ENCODE peak calls at places on chromosomes 6 and 20, in six cellular contexts. One of them, this sample, is unnamed.
A peak's percentile ranks its signal among the peaks of the same experiment; 100 is the strongest.

GRCh38 chr20:7841291-7841966 is 98.8 kb downstream of the HAO1 start:
- DNase-seq in Panc1: peak; percentile 20
- DNase-seq in heart right ventricle: peak; percentile 15
- DNase-seq in suprapubic skin: no peak
- DNase-seq in tibial nerve: peak; percentile 12
- DNase-seq in vagina: no peak
- DNase-seq in this sample: no peak

GRCh38 chr6:160082627-160083026 is 39.0 kb upstream of the SLC22A1 start:
- DNase-seq in tibial nerve: no peak
- DNase-seq in heart right ventricle: no peak
- DNase-seq in suprapubic skin: no peak
- DNase-seq in Panc1: no peak
- DNase-seq in vagina: no peak
- DNase-seq in this sample: no peak

GRCh38 chr20:22574545-22575086 is 9.8 kb downstream of the FOXA2 start:
- DNase-seq in heart right ventricle: no peak
- DNase-seq in suprapubic skin: no peak
- DNase-seq in tibial nerve: no peak
- DNase-seq in Panc1: no peak
- DNase-seq in vagina: no peak
- DNase-seq in this sample: no peak

GRCh38 chr6:148112851-148113319 is 229.8 kb upstream of the SASH1 start:
- DNase-seq in vagina: no peak
- DNase-seq in tibial nerve: no peak
- DNase-seq in suprapubic skin: no peak
- DNase-seq in Panc1: no peak
- DNase-seq in heart right ventricle: no peak
- DNase-seq in this sample: no peak

GRCh38 chr6:142752348-142752747 is 192.6 kb downstream of the HIVEP2 start:
- DNase-seq in heart right ventricle: no peak
- DNase-seq in suprapubic skin: no peak
- DNase-seq in tibial nerve: no peak
- DNase-seq in vagina: no peak
- DNase-seq in Panc1: no peak
- DNase-seq in this sample: no peak

GRCh38 chr20:2299301-2299700 is 3.5 kb downstream of the TGM3 start:
- DNase-seq in Panc1: no peak
- DNase-seq in vagina: no peak
- DNase-seq in tibial nerve: peak; percentile 41
- DNase-seq in heart right ventricle: no peak
- DNase-seq in suprapubic skin: no peak
- DNase-seq in this sample: no peak

GRCh38 chr6:56516003-56516402 is 126.7 kb downstream of the DST start:
- DNase-seq in Panc1: no peak
- DNase-seq in tibial nerve: no peak
- DNase-seq in suprapubic skin: no peak
- DNase-seq in heart right ventricle: no peak
- DNase-seq in vagina: no peak
- DNase-seq in this sample: no peak

GRCh38 chr6:160795716-160796115 is 93.7 kb downstream of the PLG start:
- DNase-seq in vagina: no peak
- DNase-seq in Panc1: no peak
- DNase-seq in suprapubic skin: no peak
- DNase-seq in heart right ventricle: no peak
- DNase-seq in tibial nerve: no peak
- DNase-seq in this sample: no peak

GRCh38 chr6:87504440-87504839 is 31.7 kb downstream of the SLC35A1 start:
- DNase-seq in vagina: no peak
- DNase-seq in heart right ventricle: no peak
- DNase-seq in suprapubic skin: no peak
- DNase-seq in tibial nerve: no peak
- DNase-seq in Panc1: no peak
- DNase-seq in this sample: no peak

GRCh38 chr6:166381733-166382499 is 824 bp downstream of the MPC1 start:
- DNase-seq in Panc1: no peak
- DNase-seq in suprapubic skin: peak; percentile 76
- DNase-seq in heart right ventricle: peak; percentile 58
- DNase-seq in vagina: no peak
- DNase-seq in tibial nerve: peak; percentile 41
- DNase-seq in this sample: no peak

GRCh38 chr6:90446164-90446563 is 140.7 kb downstream of the MAP3K7 start:
- DNase-seq in Panc1: no peak
- DNase-seq in vagina: no peak
- DNase-seq in tibial nerve: no peak
- DNase-seq in heart right ventricle: no peak
- DNase-seq in suprapubic skin: no peak
- DNase-seq in this sample: no peak

GRCh38 chr20:16158976-16159286 is 414.3 kb downstream of the KIF16B start:
- DNase-seq in Panc1: no peak
- DNase-seq in heart right ventricle: no peak
- DNase-seq in tibial nerve: no peak
- DNase-seq in suprapubic skin: no peak
- DNase-seq in vagina: no peak
- DNase-seq in this sample: no peak

GRCh38 chr6:12472601-12473038 is 182.5 kb downstream of the EDN1 start:
- DNase-seq in Panc1: no peak
- DNase-seq in suprapubic skin: peak; percentile 84
- DNase-seq in vagina: no peak
- DNase-seq in tibial nerve: peak; percentile 59
- DNase-seq in heart right ventricle: peak; percentile 20
- DNase-seq in this sample: peak; percentile 58

GRCh38 chr6:73050706-73051105 is 174.6 kb downstream of the KHDC1L start:
- DNase-seq in heart right ventricle: no peak
- DNase-seq in vagina: no peak
- DNase-seq in Panc1: no peak
- DNase-seq in tibial nerve: no peak
- DNase-seq in suprapubic skin: no peak
- DNase-seq in this sample: no peak

GRCh38 chr6:148239777-148240462 is 102.7 kb upstream of the SASH1 start:
- DNase-seq in suprapubic skin: no peak
- DNase-seq in Panc1: no peak
- DNase-seq in heart right ventricle: no peak
- DNase-seq in vagina: no peak
- DNase-seq in tibial nerve: no peak
- DNase-seq in this sample: no peak

GRCh38 chr6:157313531-157314467 is 9.5 kb downstream of the TMEM242 start:
- DNase-seq in tibial nerve: no peak
- DNase-seq in Panc1: no peak
- DNase-seq in heart right ventricle: no peak
- DNase-seq in suprapubic skin: no peak
- DNase-seq in vagina: no peak
- DNase-seq in this sample: no peak

GRCh38 chr6:63883597-63883996 is 248.0 kb downstream of the PHF3 start:
- DNase-seq in heart right ventricle: no peak
- DNase-seq in vagina: no peak
- DNase-seq in tibial nerve: no peak
- DNase-seq in suprapubic skin: no peak
- DNase-seq in Panc1: no peak
- DNase-seq in this sample: no peak

GRCh38 chr6:106141441-106142237 is 55.5 kb downstream of the PRDM1 start:
- DNase-seq in suprapubic skin: no peak
- DNase-seq in tibial nerve: no peak
- DNase-seq in vagina: no peak
- DNase-seq in heart right ventricle: no peak
- DNase-seq in Panc1: no peak
- DNase-seq in this sample: no peak

GRCh38 chr6:15479761-15480160 is 183.1 kb downstream of the DTNBP1 start:
- DNase-seq in Panc1: no peak
- DNase-seq in heart right ventricle: peak; percentile 57
- DNase-seq in vagina: peak; percentile 25
- DNase-seq in suprapubic skin: no peak
- DNase-seq in tibial nerve: no peak
- DNase-seq in this sample: no peak

GRCh38 chr6:129586815-129587214 is 123.2 kb downstream of the ARHGAP18 start:
- DNase-seq in vagina: no peak
- DNase-seq in heart right ventricle: no peak
- DNase-seq in suprapubic skin: no peak
- DNase-seq in tibial nerve: no peak
- DNase-seq in Panc1: no peak
- DNase-seq in this sample: no peak

GRCh38 chr6:15843764-15844163 is 180.9 kb upstream of the DTNBP1 start:
- DNase-seq in heart right ventricle: no peak
- DNase-seq in suprapubic skin: no peak
- DNase-seq in vagina: no peak
- DNase-seq in tibial nerve: no peak
- DNase-seq in Panc1: no peak
- DNase-seq in this sample: no peak

GRCh38 chr20:63099426-63100267 is 92.9 kb upstream of the BHLHE23 start:
- DNase-seq in heart right ventricle: no peak
- DNase-seq in suprapubic skin: peak; percentile 32
- DNase-seq in tibial nerve: no peak
- DNase-seq in Panc1: no peak
- DNase-seq in vagina: no peak
- DNase-seq in this sample: peak; percentile 44

GRCh38 chr6:169326067-169326799 is 72.6 kb upstream of the THBS2 start:
- DNase-seq in suprapubic skin: no peak
- DNase-seq in Panc1: peak; percentile 7
- DNase-seq in heart right ventricle: no peak
- DNase-seq in vagina: peak; percentile 75
- DNase-seq in tibial nerve: no peak
- DNase-seq in this sample: no peak

GRCh38 chr6:13573669-13574110 is 711 bp upstream of the SIRT5 start:
- DNase-seq in vagina: no peak
- DNase-seq in Panc1: no peak
- DNase-seq in tibial nerve: no peak
- DNase-seq in suprapubic skin: no peak
- DNase-seq in heart right ventricle: peak; percentile 28
- DNase-seq in this sample: no peak

GRCh38 chr6:113632220-113632864 is 224.8 kb upstream of the MARCKS start:
- DNase-seq in tibial nerve: peak; percentile 22
- DNase-seq in vagina: peak; percentile 89
- DNase-seq in heart right ventricle: peak; percentile 40
- DNase-seq in suprapubic skin: peak; percentile 73
- DNase-seq in Panc1: peak; percentile 91
- DNase-seq in this sample: peak; percentile 68

GRCh38 chr6:113634352-113635163 is 222.6 kb upstream of the MARCKS start:
- DNase-seq in Panc1: no peak
- DNase-seq in suprapubic skin: no peak
- DNase-seq in heart right ventricle: no peak
- DNase-seq in vagina: no peak
- DNase-seq in tibial nerve: no peak
- DNase-seq in this sample: no peak

GRCh38 chr6:113633638-113634037 is 223.5 kb upstream of the MARCKS start:
- DNase-seq in heart right ventricle: no peak
- DNase-seq in tibial nerve: no peak
- DNase-seq in suprapubic skin: no peak
- DNase-seq in Panc1: no peak
- DNase-seq in vagina: no peak
- DNase-seq in this sample: no peak

GRCh38 chr6:113636357-113636824 is 220.8 kb upstream of the MARCKS start:
- DNase-seq in suprapubic skin: no peak
- DNase-seq in vagina: no peak
- DNase-seq in heart right ventricle: no peak
- DNase-seq in Panc1: no peak
- DNase-seq in tibial nerve: no peak
- DNase-seq in this sample: no peak

GRCh38 chr6:113635222-113635970 is 221.7 kb upstream of the MARCKS start:
- DNase-seq in suprapubic skin: no peak
- DNase-seq in vagina: no peak
- DNase-seq in tibial nerve: no peak
- DNase-seq in heart right ventricle: no peak
- DNase-seq in Panc1: no peak
- DNase-seq in this sample: no peak
- H3K27ac ChIP-seq in suprapubic skin: peak overlapping the region; percentile 46
- H3K27ac ChIP-seq in vagina: peak overlapping the region; percentile 42
- H3K27ac ChIP-seq in tibial nerve: no peak overlapping the region
- H3K27ac ChIP-seq in heart right ventricle: no peak overlapping the region
- H3K27ac ChIP-seq in Panc1: no peak overlapping the region
- H3K27ac ChIP-seq in this sample: no peak overlapping the region

GRCh38 chr20:47265214-47265613 is 91.3 kb downstream of the ZMYND8 start:
- DNase-seq in tibial nerve: no peak
- DNase-seq in Panc1: no peak
- DNase-seq in suprapubic skin: no peak
- DNase-seq in vagina: no peak
- DNase-seq in heart right ventricle: no peak
- DNase-seq in this sample: no peak

GRCh38 chr20:47263502-47264084 is 92.9 kb downstream of the ZMYND8 start:
- DNase-seq in Panc1: no peak
- DNase-seq in heart right ventricle: no peak
- DNase-seq in tibial nerve: no peak
- DNase-seq in vagina: no peak
- DNase-seq in suprapubic skin: no peak
- DNase-seq in this sample: no peak

GRCh38 chr20:47262365-47263013 is 94.0 kb downstream of the ZMYND8 start:
- DNase-seq in tibial nerve: no peak
- DNase-seq in Panc1: no peak
- DNase-seq in vagina: no peak
- DNase-seq in heart right ventricle: no peak
- DNase-seq in suprapubic skin: no peak
- DNase-seq in this sample: no peak

GRCh38 chr20:47262008-47262364 is 94.5 kb downstream of the ZMYND8 start:
- DNase-seq in suprapubic skin: no peak
- DNase-seq in heart right ventricle: no peak
- DNase-seq in Panc1: no peak
- DNase-seq in vagina: no peak
- DNase-seq in tibial nerve: no peak
- DNase-seq in this sample: no peak

DNA sequence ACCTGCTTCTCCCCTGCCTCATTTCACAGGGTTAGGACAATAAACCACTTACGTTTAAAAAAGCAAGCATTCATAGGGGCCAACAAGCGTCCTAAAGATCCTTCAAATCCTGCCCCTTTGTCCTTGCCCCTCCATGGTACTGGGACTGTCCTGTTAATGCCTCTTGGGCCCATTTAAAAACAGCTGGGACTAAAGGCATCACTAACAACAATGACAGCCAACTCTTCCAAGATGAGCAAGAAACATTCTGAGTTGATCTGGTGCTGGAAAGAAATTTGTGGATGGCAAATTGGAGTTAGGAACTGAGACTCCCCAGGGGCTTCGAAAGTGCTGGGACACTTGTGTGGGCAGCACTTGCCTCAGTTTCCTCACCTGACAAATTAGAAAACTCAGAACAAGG is 93.4 kb downstream of the ZMYND8 start:
- DNase-seq in heart right ventricle: no peak
- DNase-seq in vagina: no peak
- DNase-seq in Panc1: no peak
- DNase-seq in tibial nerve: no peak
- DNase-seq in suprapubic skin: no peak
- DNase-seq in this sample: no peak
- H3K36me3 ChIP-seq in heart right ventricle: peaks cover 30% of the 10 kb centered on the region
- H3K36me3 ChIP-seq in vagina: no peaks in the 10 kb centered on the region
- H3K36me3 ChIP-seq in Panc1: peaks cover 3% of the 10 kb centered on the region
- H3K36me3 ChIP-seq in tibial nerve: peaks cover 56% of the 10 kb centered on the region
- H3K36me3 ChIP-seq in suprapubic skin: peaks cover 47% of the 10 kb centered on the region
- H3K36me3 ChIP-seq in this sample: peaks cover 5% of the 10 kb centered on the region

GRCh38 chr6:68400396-68400795 is 234.7 kb upstream of the ADGRB3 start:
- DNase-seq in heart right ventricle: no peak
- DNase-seq in Panc1: no peak
- DNase-seq in vagina: no peak
- DNase-seq in tibial nerve: no peak
- DNase-seq in suprapubic skin: no peak
- DNase-seq in this sample: no peak
- TF ChIP-seq CTCF in heart right ventricle: no peak
- TF ChIP-seq CTCF in Panc1: peak; percentile 29
- TF ChIP-seq CTCF in vagina: no peak
- TF ChIP-seq CTCF in tibial nerve: no peak
- TF ChIP-seq CTCF in suprapubic skin: no peak
- TF ChIP-seq CTCF in this sample: no peak

GRCh38 chr6:127716425-127716930 is 139.5 kb downstream of the C6orf58 start:
- DNase-seq in vagina: no peak
- DNase-seq in Panc1: no peak
- DNase-seq in suprapubic skin: no peak
- DNase-seq in tibial nerve: no peak
- DNase-seq in heart right ventricle: no peak
- DNase-seq in this sample: no peak

GRCh38 chr6:127717384-127717783 is 140.4 kb downstream of the C6orf58 start:
- DNase-seq in Panc1: no peak
- DNase-seq in heart right ventricle: no peak
- DNase-seq in suprapubic skin: no peak
- DNase-seq in vagina: no peak
- DNase-seq in tibial nerve: no peak
- DNase-seq in this sample: no peak
- H3K27ac ChIP-seq in Panc1: no peak overlapping the region
- H3K27ac ChIP-seq in heart right ventricle: no peak overlapping the region
- H3K27ac ChIP-seq in suprapubic skin: no peak overlapping the region
- H3K27ac ChIP-seq in vagina: no peak overlapping the region
- H3K27ac ChIP-seq in tibial nerve: no peak overlapping the region
- H3K27ac ChIP-seq in this sample: no peak overlapping the region